ENCODE peak calls at places on chromosomes 2 and 18, in six cellular contexts. D is posterior vena cava; P is substantia nigra; A is pons; O is NB4; C is activated CD4-positive, alpha-beta T cell treated with anti-CD3 and anti-CD28 coated beads for 24 hours. K is an unnamed sample.

GRCh38 chr2:113754989-113755689 is 1.3 kb downstream of the SLC35F5 start:
- DNase-seq in D (no peak), O (peak), C (no peak), A (peak), P (no peak), K (no peak)

GRCh38 chr18:74498712-74499629 is 2.8 kb downstream of the CNDP2 start:
- DNase-seq in D (peak), O (peak), P (peak), C (peak), A (peak), K (no peak)

GRCh38 chr2:28348149-28348567 is 44.5 kb upstream of the FOSL2 start:
- DNase-seq in D (no peak), O (no peak), P (no peak), A (no peak), C (no peak), K (no peak)

GRCh38 chr2:71880846-71881610 is 266.6 kb downstream of the CYP26B1 start:
- DNase-seq in P (no peak), C (no peak), A (no peak), D (peak), O (peak), K (peak)

GRCh38 chr2:126776701-126777619 is 121.0 kb downstream of the GYPC start:
- DNase-seq in D (peak), O (peak), P (peak), A (peak), C (peak), K (peak)

GRCh38 chr2:174607989-174608865 is 10.6 kb upstream of the WIPF1 start:
- DNase-seq in P (no peak), A (no peak), O (no peak), D (no peak), C (no peak), K (no peak)

GRCh38 chr2:186871866-186872265 is 22.9 kb upstream of the ZSWIM2 start:
- DNase-seq in C (no peak), O (no peak), D (no peak), A (no peak), P (no peak), K (no peak)

GRCh38 chr2:147867050-147867449 is 22.2 kb downstream of the ACVR2A start:
- DNase-seq in P (no peak), A (no peak), C (no peak), D (no peak), O (peak), K (no peak)

GRCh38 chr2:241598487-241598886 is 38.5 kb downstream of the THAP4 start:
- DNase-seq in A (no peak), P (no peak), D (peak), C (no peak), O (no peak), K (no peak)

GRCh38 chr2:152047826-152048476 is 50.9 kb downstream of the CACNB4 start:
- DNase-seq in P (no peak), D (no peak), O (peak), C (no peak), A (no peak), K (no peak)

GRCh38 chr2:99480390-99480789 is 9.4 kb downstream of the REV1 start:
- DNase-seq in A (no peak), O (no peak), P (no peak), D (no peak), C (no peak), K (no peak)

GRCh38 chr2:215530191-215530968 is 94.5 kb upstream of the FN1 start:
- DNase-seq in A (no peak), P (no peak), C (no peak), O (no peak), D (no peak), K (no peak)

GRCh38 chr2:82487354-82487753 is 1971.7 kb downstream of the SUCLG1 start:
- DNase-seq in O (no peak), C (no peak), D (no peak), P (no peak), A (no peak), K (no peak)

GRCh38 chr18:23857756-23858155 is 156.8 kb upstream of the TTC39C start:
- DNase-seq in A (no peak), P (no peak), O (no peak), D (no peak), C (no peak), K (no peak)

GRCh38 chr2:8324164-8324848 is 357.6 kb upstream of the ID2 start:
- DNase-seq in O (no peak), A (no peak), C (no peak), D (no peak), P (no peak), K (no peak)

GRCh38 chr2:235421618-235422017 is 72.2 kb upstream of the AGAP1 start:
- DNase-seq in P (no peak), O (no peak), A (no peak), D (no peak), C (no peak), K (no peak)

GRCh38 chr2:172273910-172274571 is 153.3 kb upstream of the ITGA6 start:
- DNase-seq in O (peak), D (no peak), A (no peak), P (no peak), C (no peak), K (no peak)

GRCh38 chr18:79944126-79944731 is 7.2 kb downstream of the SLC66A2 start:
- DNase-seq in D (no peak), P (no peak), O (peak), A (no peak), C (no peak), K (no peak)

GRCh38 chr2:20164061-20164733 is 60.7 kb downstream of the SDC1 start:
- DNase-seq in D (no peak), P (no peak), C (no peak), A (no peak), O (peak), K (no peak)

K was measured in AG20443.